ENCODE peak calls at places on chromosomes 1 and 21, in four cellular contexts. J is HepG2, K is K562, E is GM12878. R is an unnamed sample.

GRCh38 chr1:156641761-156642264 is at the start of gene BCAN:
- DNase-seq in J (no peak), K (peak), E (no peak), R (no peak)

GRCh38 chr21:45341779-45342178 is 54.1 kb upstream of the POFUT2 start:
- DNase-seq in J (no peak), K (no peak), E (no peak), R (no peak)

GRCh38 chr21:44702111-44702972 is 5.4 kb downstream of the KRTAP10-12 start:
- DNase-seq in E (no peak), K (no peak), J (no peak), R (no peak)

GRCh38 chr1:68571499-68571898 is 74.6 kb upstream of the DEPDC1 start:
- DNase-seq in E (no peak), J (no peak), K (no peak), R (no peak)

GRCh38 chr1:225700164-225700740 is 47.3 kb upstream of the ENAH start:
- DNase-seq in J (peak), K (no peak), E (no peak), R (peak)

GRCh38 chr1:56200446-56200845 is 378.9 kb downstream of the PLPP3 start:
- DNase-seq in E (no peak), J (no peak), K (no peak), R (no peak)

GRCh38 chr1:116474921-116475849 is 95.6 kb downstream of the CD58 start:
- DNase-seq in K (no peak), J (peak), E (no peak), R (no peak)

GRCh38 chr1:58664881-58665280 is 35.0 kb downstream of the MYSM1 start:
- DNase-seq in K (no peak), J (no peak), E (no peak), R (no peak)

GRCh38 chr1:221708076-221708571 is 33.8 kb downstream of the DUSP10 start:
- DNase-seq in E (peak), J (no peak), K (peak), R (no peak)

GRCh38 chr1:50412813-50413476 is 10.3 kb downstream of the DMRTA2 start:
- DNase-seq in J (no peak), E (no peak), K (no peak), R (no peak)

GRCh38 chr1:182270731-182271130 is 120.9 kb downstream of the GLUL start:
- DNase-seq in E (no peak), J (no peak), K (no peak), R (no peak)

GRCh38 chr1:99917214-99917613 is 52.6 kb upstream of the SLC35A3 start:
- DNase-seq in E (no peak), K (no peak), J (no peak), R (no peak)

GRCh38 chr1:68346192-68346808 is 103.5 kb downstream of the RPE65 start:
- DNase-seq in K (no peak), E (no peak), J (peak), R (peak)

GRCh38 chr1:114490235-114490634 is 20.8 kb downstream of the TRIM33 start:
- DNase-seq in K (no peak), J (no peak), E (no peak), R (no peak)

GRCh38 chr1:87120779-87121178 is 206.3 kb downstream of the HS2ST1 start:
- DNase-seq in J (no peak), K (peak), E (no peak), R (no peak)

GRCh38 chr21:16942703-16943102 is 570.1 kb upstream of the CXADR start:
- DNase-seq in K (no peak), J (peak), E (no peak), R (no peak)

GRCh38 chr1:216742625-216743024 is 19.4 kb upstream of the ESRRG start:
- DNase-seq in E (no peak), K (no peak), J (no peak), R (no peak)

GRCh38 chr21:33011462-33011861 is 14.3 kb upstream of the OLIG2 start:
- DNase-seq in J (peak), K (no peak), E (no peak), R (peak)

GRCh38 chr1:95554408-95554807 is 320.4 kb downstream of the RWDD3 start:
- DNase-seq in J (no peak), E (no peak), K (no peak), R (no peak)

GRCh38 chr1:30903343-30904034 is 5.1 kb downstream of the SDC3 start:
- DNase-seq in J (no peak), K (no peak), E (no peak), R (no peak)

GRCh38 chr1:229121845-229122436 is 149.0 kb upstream of the RAB4A start:
- DNase-seq in J (no peak), K (no peak), E (no peak), R (no peak)

GRCh38 chr1:161038523-161039153 is at the start of gene TSTD1:
- DNase-seq in E (no peak), K (no peak), J (no peak), R (no peak)

GRCh38 chr1:109935451-109935900 is 24.8 kb downstream of the CSF1 start:
- DNase-seq in E (no peak), K (no peak), J (peak), R (no peak)

GRCh38 chr1:14815175-14815882 is 216.8 kb downstream of the KAZN start:
- DNase-seq in E (no peak), K (no peak), J (no peak), R (no peak)

GRCh38 chr1:202160377-202160940 is at the start of gene PTPN7:
- DNase-seq in K (peak), E (peak), J (no peak), R (no peak)
- TF ChIP-seq ATF3 in K (no peak), E (no peak), J (no peak), R (no peak)

DNA sequence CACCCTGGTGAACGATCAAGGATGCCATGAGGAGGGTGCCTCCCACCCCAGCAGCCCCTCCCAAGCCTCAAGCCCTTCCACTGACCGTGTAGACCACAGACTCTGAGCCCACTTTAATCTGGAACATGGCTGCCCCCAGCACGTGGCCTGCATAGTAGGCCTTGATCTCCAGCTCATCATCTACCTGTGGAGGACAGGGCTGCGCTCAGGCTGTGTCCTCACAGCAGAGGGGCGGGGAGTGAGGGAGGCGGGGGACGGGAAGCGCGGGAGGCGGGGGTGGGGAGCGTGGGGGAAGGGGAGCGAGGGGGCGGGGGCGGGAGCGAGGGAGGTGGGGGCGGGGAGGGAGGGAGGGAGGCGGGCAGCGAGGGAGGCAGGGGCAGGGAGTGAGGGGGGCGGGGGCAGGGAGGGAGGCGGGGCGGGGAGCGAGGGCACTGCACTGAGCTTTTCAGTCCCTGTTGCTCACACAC is 7.1 kb downstream of the PUSL1 start:
- DNase-seq in J (no peak), K (peak), E (no peak), R (no peak)
- H3K27ac ChIP-seq in J (no peak), K (peak), E (no peak), R (peak)

GRCh38 chr1:12148160-12148957 is 18.4 kb upstream of the TNFRSF1B start:
- DNase-seq in E (no peak), J (peak), K (peak), R (peak)

GRCh38 chr1:12145616-12146342 is 21.0 kb upstream of the TNFRSF1B start:
- DNase-seq in K (no peak), E (no peak), J (no peak), R (no peak)

GRCh38 chr1:12144969-12145368 is 21.8 kb upstream of the TNFRSF1B start:
- DNase-seq in K (no peak), E (no peak), J (no peak), R (no peak)

GRCh38 chr1:12147116-12147753 is 19.6 kb upstream of the TNFRSF1B start:
- DNase-seq in K (no peak), J (no peak), E (no peak), R (no peak)

GRCh38 chr1:12146343-12147112 is 20.3 kb upstream of the TNFRSF1B start:
- DNase-seq in K (no peak), E (no peak), J (no peak), R (no peak)
- TF ChIP-seq ZBTB33 in K (no peak), E (no peak), J (no peak), R (no peak)

GRCh38 chr21:36707763-36708511 is 9.0 kb downstream of the SIM2 start:
- DNase-seq in J (no peak), K (no peak), E (no peak), R (no peak)

GRCh38 chr21:36705679-36706481 is 7.0 kb downstream of the SIM2 start:
- DNase-seq in E (no peak), J (no peak), K (peak), R (no peak)

GRCh38 chr21:36706482-36706852 is 7.6 kb downstream of the SIM2 start:
- DNase-seq in J (no peak), K (no peak), E (no peak), R (no peak)

GRCh38 chr21:36708512-36709029 is 9.7 kb downstream of the SIM2 start:
- DNase-seq in J (no peak), E (no peak), K (no peak), R (no peak)

DNA sequence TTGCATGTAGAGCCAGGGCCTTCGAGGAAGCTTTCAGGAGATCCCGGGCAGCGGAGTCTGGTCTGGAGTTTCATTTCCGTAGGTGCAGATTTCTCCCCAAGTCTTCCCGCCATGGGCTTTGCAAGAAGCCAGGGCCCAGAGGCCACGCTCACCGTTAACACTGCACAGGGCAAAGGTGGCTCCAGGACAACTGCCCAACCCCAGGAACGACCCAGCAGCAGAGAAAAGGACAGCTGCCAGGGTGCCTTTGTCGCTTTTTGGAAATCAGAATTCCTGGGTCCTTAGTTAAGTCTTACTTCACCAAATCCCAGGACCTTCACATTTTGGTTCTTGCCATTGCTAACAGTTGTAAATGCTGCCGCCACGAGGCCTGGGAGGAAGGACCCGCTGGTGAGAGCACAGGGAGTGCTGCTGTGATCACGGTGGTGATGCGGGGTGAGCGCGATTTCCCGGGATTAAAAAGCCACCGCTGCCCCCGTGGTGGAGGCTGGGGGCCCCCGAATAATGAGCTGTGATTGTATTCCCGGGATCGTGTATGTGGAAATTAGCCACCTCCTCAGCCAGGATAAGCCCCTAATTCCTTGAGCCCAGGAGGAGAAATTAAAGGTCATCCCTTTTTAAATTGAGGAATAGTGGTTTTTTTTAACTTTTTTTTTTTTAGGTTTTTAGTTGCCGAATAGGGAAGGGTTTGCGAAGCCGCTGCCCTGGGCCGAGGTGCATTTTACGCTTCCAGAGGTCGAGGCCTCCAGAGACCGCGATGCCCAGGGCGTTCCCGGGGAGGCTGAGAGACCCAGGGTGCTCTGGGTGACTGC is 8.2 kb downstream of the SIM2 start:
- DNase-seq in E (no peak), K (no peak), J (no peak), R (no peak)
- TF ChIP-seq ATF3 in E (no peak), K (no peak), J (no peak), R (no peak)

GRCh38 chr1:33369764-33370163 is 48.9 kb upstream of the A3GALT2 start:
- DNase-seq in K (no peak), E (no peak), J (no peak), R (no peak)

GRCh38 chr1:33371334-33371733 is 50.4 kb upstream of the A3GALT2 start:
- DNase-seq in K (no peak), E (no peak), J (no peak), R (no peak)

GRCh38 chr1:33370827-33371226 is 49.9 kb upstream of the A3GALT2 start:
- DNase-seq in E (no peak), J (no peak), K (no peak), R (no peak)

GRCh38 chr1:33369081-33369480 is 48.2 kb upstream of the A3GALT2 start:
- DNase-seq in E (no peak), K (no peak), J (no peak), R (no peak)

DNA sequence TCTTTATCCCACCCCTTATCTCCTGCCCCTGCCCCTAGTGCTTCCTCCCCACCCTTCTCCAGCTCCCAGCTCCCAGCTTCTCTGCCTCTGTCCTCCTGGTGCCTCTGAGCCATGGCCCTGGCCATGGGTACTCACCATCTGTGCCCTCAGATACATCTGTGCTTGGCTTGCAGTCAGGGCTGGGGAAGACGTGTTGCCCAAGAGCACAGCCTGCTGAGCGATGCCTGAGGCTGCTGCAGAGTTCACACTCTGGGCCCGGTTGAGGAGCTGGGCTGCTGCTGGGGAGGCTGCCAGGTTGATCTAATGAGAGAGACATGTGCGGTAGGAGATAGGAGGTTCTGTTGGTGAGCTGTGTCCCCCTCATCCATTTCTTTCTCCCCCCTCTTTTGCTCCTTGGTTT is 49.4 kb upstream of the A3GALT2 start:
- DNase-seq in K (no peak), E (no peak), J (no peak), R (no peak)
- H3K27ac ChIP-seq in K (no peak), E (no peak), J (no peak), R (no peak)

R was measured in HCT116.